ENCODE peak calls at places on chromosomes 6 and 20, in ten cellular contexts. N, M, C, O, Y, J, S, V, U and H are unnamed samples.
A peak's percentile ranks its signal among the peaks of the same experiment; 100 is the strongest.

GRCh38 chr20:16051968-16052367 is 521.3 kb downstream of the KIF16B start:
- DNase-seq in V (no peak), Y (no peak), J (no peak), U (no peak), O (no peak), S (no peak), M (no peak), C (no peak), N (no peak), H (no peak)

GRCh38 chr20:16664031-16664430 is 65.8 kb upstream of the SNRPB2 start:
- DNase-seq in S (peak; percentile 62), Y (no peak), J (no peak), U (no peak), C (no peak), V (no peak), O (peak; percentile 49), N (no peak), M (no peak), H (no peak)

GRCh38 chr6:27545271-27546046 is 72.6 kb upstream of the ZNF184 start:
- DNase-seq in C (peak; percentile 76), M (no peak), S (no peak), N (peak; percentile 46), J (no peak), Y (no peak), O (peak; percentile 64), U (peak; percentile 69), V (no peak), H (peak; percentile 81)

GRCh38 chr6:90434096-90434495 is 137.5 kb upstream of the BACH2 start:
- DNase-seq in V (no peak), U (no peak), N (no peak), S (no peak), Y (no peak), O (no peak), M (no peak), J (no peak), C (no peak), H (no peak)

GRCh38 chr6:35980991-35981645 is 43.3 kb downstream of the SLC26A8 start:
- DNase-seq in M (no peak), U (no peak), S (no peak), N (no peak), V (no peak), J (no peak), O (no peak), Y (no peak), C (peak; percentile 11), H (no peak)

GRCh38 chr6:43604174-43604573 is 24.9 kb downstream of the GTPBP2 start:
- DNase-seq in O (no peak), Y (no peak), S (no peak), N (no peak), C (peak; percentile 88), U (peak; percentile 61), J (no peak), M (peak; percentile 76), V (no peak), H (no peak)

GRCh38 chr20:35489717-35490116 is 34.3 kb downstream of the CEP250 start:
- DNase-seq in J (no peak), N (no peak), V (no peak), S (no peak), O (no peak), Y (no peak), M (no peak), U (no peak), C (no peak), H (no peak)

GRCh38 chr20:43545837-43546578 is 12.8 kb upstream of the SGK2 start:
- DNase-seq in S (no peak), O (no peak), N (no peak), Y (no peak), J (no peak), V (no peak), U (no peak), C (no peak), M (no peak), H (no peak)

GRCh38 chr6:43790031-43790430 is 20.0 kb downstream of the VEGFA start:
- DNase-seq in C (no peak), S (no peak), U (no peak), J (no peak), O (no peak), Y (peak; percentile 66), N (no peak), V (no peak), M (peak; percentile 90), H (no peak)

GRCh38 chr20:36541227-36542018 is at the start of gene MYL9:
- DNase-seq in M (peak; percentile 33), U (peak; percentile 64), N (no peak), S (peak; percentile 43), O (peak; percentile 53), C (peak; percentile 62), J (no peak), V (no peak), Y (peak; percentile 87), H (peak; percentile 49)

GRCh38 chr20:38143646-38144554 is 21.2 kb downstream of the TGM2 start:
- DNase-seq in V (peak; percentile 14), Y (no peak), C (peak; percentile 95), J (no peak), S (no peak), O (no peak), M (peak; percentile 84), N (no peak), U (peak; percentile 100), H (peak; percentile 68)

GRCh38 chr6:78561015-78561414 is 306.3 kb upstream of the IRAK1BP1 start:
- DNase-seq in C (peak; percentile 33), S (no peak), M (no peak), O (no peak), V (no peak), Y (no peak), U (no peak), N (no peak), J (no peak), H (no peak)